ENCODE peak calls at places on chromosomes 5 and 9, in seven cellular contexts. One of them, this sample, is unnamed.

GRCh38 chr9:35518212-35518917 is 28.5 kb downstream of the RUSC2 start:
- DNase-seq in left lobe of liver: no peak
- DNase-seq in OCI-LY7: no peak
- DNase-seq in stimulated activated CD4-positive, alpha-beta T cell treated with anti-CD3 and anti-CD28 coated beads, TNF-alpha, amount 100 ng/mL, for 4 hours: no peak
- DNase-seq in memory B cell: no peak
- DNase-seq in aorta: no peak
- DNase-seq in RWPE1: peak; percentile 96
- DNase-seq in this sample: no peak

GRCh38 chr5:95730730-95731570 is at the start of gene RHOBTB3:
- DNase-seq in left lobe of liver: peak; percentile 91
- DNase-seq in OCI-LY7: peak; percentile 38
- DNase-seq in stimulated activated CD4-positive, alpha-beta T cell treated with anti-CD3 and anti-CD28 coated beads, TNF-alpha, amount 100 ng/mL, for 4 hours: no peak
- DNase-seq in memory B cell: peak; percentile 16
- DNase-seq in aorta: peak; percentile 92
- DNase-seq in RWPE1: peak; percentile 80
- DNase-seq in this sample: no peak

GRCh38 chr5:91214571-91214970 is 168.5 kb downstream of the ARRDC3 start:
- DNase-seq in left lobe of liver: no peak
- DNase-seq in OCI-LY7: no peak
- DNase-seq in stimulated activated CD4-positive, alpha-beta T cell treated with anti-CD3 and anti-CD28 coated beads, TNF-alpha, amount 100 ng/mL, for 4 hours: no peak
- DNase-seq in memory B cell: no peak
- DNase-seq in aorta: no peak
- DNase-seq in RWPE1: no peak
- DNase-seq in this sample: no peak

GRCh38 chr9:15329539-15330109 is 22.6 kb upstream of the TTC39B start:
- DNase-seq in left lobe of liver: no peak
- DNase-seq in OCI-LY7: no peak
- DNase-seq in stimulated activated CD4-positive, alpha-beta T cell treated with anti-CD3 and anti-CD28 coated beads, TNF-alpha, amount 100 ng/mL, for 4 hours: no peak
- DNase-seq in memory B cell: no peak
- DNase-seq in aorta: no peak
- DNase-seq in RWPE1: no peak
- DNase-seq in this sample: no peak

GRCh38 chr5:147382776-147383175 is 127.1 kb downstream of the DPYSL3 start:
- DNase-seq in left lobe of liver: no peak
- DNase-seq in OCI-LY7: no peak
- DNase-seq in stimulated activated CD4-positive, alpha-beta T cell treated with anti-CD3 and anti-CD28 coated beads, TNF-alpha, amount 100 ng/mL, for 4 hours: no peak
- DNase-seq in memory B cell: no peak
- DNase-seq in aorta: no peak
- DNase-seq in RWPE1: no peak
- DNase-seq in this sample: no peak

GRCh38 chr9:112327718-112328450 is 5.5 kb downstream of the PTBP3 start:
- DNase-seq in left lobe of liver: no peak
- DNase-seq in OCI-LY7: no peak
- DNase-seq in stimulated activated CD4-positive, alpha-beta T cell treated with anti-CD3 and anti-CD28 coated beads, TNF-alpha, amount 100 ng/mL, for 4 hours: no peak
- DNase-seq in memory B cell: no peak
- DNase-seq in aorta: no peak
- DNase-seq in RWPE1: no peak
- DNase-seq in this sample: no peak

GRCh38 chr5:87319469-87319868 is 51.8 kb downstream of the RASA1 start:
- DNase-seq in left lobe of liver: no peak
- DNase-seq in OCI-LY7: no peak
- DNase-seq in stimulated activated CD4-positive, alpha-beta T cell treated with anti-CD3 and anti-CD28 coated beads, TNF-alpha, amount 100 ng/mL, for 4 hours: no peak
- DNase-seq in memory B cell: no peak
- DNase-seq in aorta: no peak
- DNase-seq in RWPE1: no peak
- DNase-seq in this sample: no peak

GRCh38 chr9:82421498-82421897 is 432.9 kb downstream of the SPATA31D1 start:
- DNase-seq in left lobe of liver: peak; percentile 85
- DNase-seq in OCI-LY7: no peak
- DNase-seq in stimulated activated CD4-positive, alpha-beta T cell treated with anti-CD3 and anti-CD28 coated beads, TNF-alpha, amount 100 ng/mL, for 4 hours: no peak
- DNase-seq in memory B cell: no peak
- DNase-seq in aorta: no peak
- DNase-seq in RWPE1: no peak
- DNase-seq in this sample: no peak

GRCh38 chr5:32767948-32768427 is 56.9 kb downstream of the NPR3 start:
- DNase-seq in left lobe of liver: no peak
- DNase-seq in OCI-LY7: no peak
- DNase-seq in stimulated activated CD4-positive, alpha-beta T cell treated with anti-CD3 and anti-CD28 coated beads, TNF-alpha, amount 100 ng/mL, for 4 hours: no peak
- DNase-seq in memory B cell: no peak
- DNase-seq in aorta: peak; percentile 74
- DNase-seq in RWPE1: peak; percentile 92
- DNase-seq in this sample: no peak

GRCh38 chr9:86341007-86341491 is 13.2 kb downstream of the TUT7 start:
- DNase-seq in left lobe of liver: no peak
- DNase-seq in OCI-LY7: no peak
- DNase-seq in stimulated activated CD4-positive, alpha-beta T cell treated with anti-CD3 and anti-CD28 coated beads, TNF-alpha, amount 100 ng/mL, for 4 hours: no peak
- DNase-seq in memory B cell: no peak
- DNase-seq in aorta: no peak
- DNase-seq in RWPE1: no peak
- DNase-seq in this sample: no peak

GRCh38 chr9:26656003-26656940 is 236.3 kb downstream of the CAAP1 start:
- DNase-seq in left lobe of liver: no peak
- DNase-seq in OCI-LY7: peak; percentile 5
- DNase-seq in stimulated activated CD4-positive, alpha-beta T cell treated with anti-CD3 and anti-CD28 coated beads, TNF-alpha, amount 100 ng/mL, for 4 hours: no peak
- DNase-seq in memory B cell: no peak
- DNase-seq in aorta: no peak
- DNase-seq in RWPE1: peak; percentile 33
- DNase-seq in this sample: no peak

GRCh38 chr5:38403407-38403806 is 145.0 kb downstream of the EGFLAM start:
- DNase-seq in left lobe of liver: no peak
- DNase-seq in OCI-LY7: no peak
- DNase-seq in stimulated activated CD4-positive, alpha-beta T cell treated with anti-CD3 and anti-CD28 coated beads, TNF-alpha, amount 100 ng/mL, for 4 hours: no peak
- DNase-seq in memory B cell: no peak
- DNase-seq in aorta: no peak
- DNase-seq in RWPE1: no peak
- DNase-seq in this sample: no peak

GRCh38 chr5:102823441-102823874 is 68.4 kb downstream of the PAM start:
- DNase-seq in left lobe of liver: no peak
- DNase-seq in OCI-LY7: no peak
- DNase-seq in stimulated activated CD4-positive, alpha-beta T cell treated with anti-CD3 and anti-CD28 coated beads, TNF-alpha, amount 100 ng/mL, for 4 hours: no peak
- DNase-seq in memory B cell: no peak
- DNase-seq in aorta: no peak
- DNase-seq in RWPE1: no peak
- DNase-seq in this sample: no peak

GRCh38 chr9:79969383-79969782 is 397.6 kb downstream of the TLE4 start:
- DNase-seq in left lobe of liver: no peak
- DNase-seq in OCI-LY7: no peak
- DNase-seq in stimulated activated CD4-positive, alpha-beta T cell treated with anti-CD3 and anti-CD28 coated beads, TNF-alpha, amount 100 ng/mL, for 4 hours: no peak
- DNase-seq in memory B cell: no peak
- DNase-seq in aorta: no peak
- DNase-seq in RWPE1: no peak
- DNase-seq in this sample: no peak

GRCh38 chr5:142432369-142432863 is 107.6 kb upstream of the SPRY4 start:
- DNase-seq in left lobe of liver: no peak
- DNase-seq in OCI-LY7: no peak
- DNase-seq in stimulated activated CD4-positive, alpha-beta T cell treated with anti-CD3 and anti-CD28 coated beads, TNF-alpha, amount 100 ng/mL, for 4 hours: no peak
- DNase-seq in memory B cell: no peak
- DNase-seq in aorta: no peak
- DNase-seq in RWPE1: no peak
- DNase-seq in this sample: no peak

GRCh38 chr9:77457916-77458592 is 190.1 kb downstream of the GNA14 start:
- DNase-seq in left lobe of liver: no peak
- DNase-seq in OCI-LY7: peak; percentile 76
- DNase-seq in stimulated activated CD4-positive, alpha-beta T cell treated with anti-CD3 and anti-CD28 coated beads, TNF-alpha, amount 100 ng/mL, for 4 hours: peak; percentile 37
- DNase-seq in memory B cell: peak; percentile 59
- DNase-seq in aorta: no peak
- DNase-seq in RWPE1: peak; percentile 78
- DNase-seq in this sample: peak; percentile 24

GRCh38 chr5:43691893-43692292 is 88.9 kb downstream of the NNT start:
- DNase-seq in left lobe of liver: no peak
- DNase-seq in OCI-LY7: no peak
- DNase-seq in stimulated activated CD4-positive, alpha-beta T cell treated with anti-CD3 and anti-CD28 coated beads, TNF-alpha, amount 100 ng/mL, for 4 hours: no peak
- DNase-seq in memory B cell: no peak
- DNase-seq in aorta: no peak
- DNase-seq in RWPE1: no peak
- DNase-seq in this sample: no peak

GRCh38 chr5:113806250-113806649 is 292.8 kb downstream of the YTHDC2 start:
- DNase-seq in left lobe of liver: no peak
- DNase-seq in OCI-LY7: no peak
- DNase-seq in stimulated activated CD4-positive, alpha-beta T cell treated with anti-CD3 and anti-CD28 coated beads, TNF-alpha, amount 100 ng/mL, for 4 hours: no peak
- DNase-seq in memory B cell: no peak
- DNase-seq in aorta: no peak
- DNase-seq in RWPE1: no peak
- DNase-seq in this sample: no peak

GRCh38 chr5:149636861-149637246 is 55.6 kb downstream of the ARHGEF37 start:
- DNase-seq in left lobe of liver: no peak
- DNase-seq in OCI-LY7: peak; percentile 59
- DNase-seq in stimulated activated CD4-positive, alpha-beta T cell treated with anti-CD3 and anti-CD28 coated beads, TNF-alpha, amount 100 ng/mL, for 4 hours: no peak
- DNase-seq in memory B cell: no peak
- DNase-seq in aorta: no peak
- DNase-seq in RWPE1: peak; percentile 75
- DNase-seq in this sample: no peak

GRCh38 chr9:123473226-123473625 is 117.2 kb downstream of the CRB2 start:
- DNase-seq in left lobe of liver: no peak
- DNase-seq in OCI-LY7: no peak
- DNase-seq in stimulated activated CD4-positive, alpha-beta T cell treated with anti-CD3 and anti-CD28 coated beads, TNF-alpha, amount 100 ng/mL, for 4 hours: no peak
- DNase-seq in memory B cell: no peak
- DNase-seq in aorta: no peak
- DNase-seq in RWPE1: no peak
- DNase-seq in this sample: no peak

GRCh38 chr5:96751203-96752169 is 56.3 kb downstream of the ERAP1 start:
- DNase-seq in left lobe of liver: no peak
- DNase-seq in OCI-LY7: peak; percentile 11
- DNase-seq in stimulated activated CD4-positive, alpha-beta T cell treated with anti-CD3 and anti-CD28 coated beads, TNF-alpha, amount 100 ng/mL, for 4 hours: no peak
- DNase-seq in memory B cell: no peak
- DNase-seq in aorta: no peak
- DNase-seq in RWPE1: no peak
- DNase-seq in this sample: no peak

GRCh38 chr9:26310294-26310693 is 582.3 kb downstream of the CAAP1 start:
- DNase-seq in left lobe of liver: no peak
- DNase-seq in OCI-LY7: no peak
- DNase-seq in stimulated activated CD4-positive, alpha-beta T cell treated with anti-CD3 and anti-CD28 coated beads, TNF-alpha, amount 100 ng/mL, for 4 hours: no peak
- DNase-seq in memory B cell: no peak
- DNase-seq in aorta: no peak
- DNase-seq in RWPE1: peak; percentile 6
- DNase-seq in this sample: no peak

GRCh38 chr9:122076117-122076516 is 17.0 kb downstream of the TTLL11 start:
- DNase-seq in left lobe of liver: no peak
- DNase-seq in OCI-LY7: no peak
- DNase-seq in stimulated activated CD4-positive, alpha-beta T cell treated with anti-CD3 and anti-CD28 coated beads, TNF-alpha, amount 100 ng/mL, for 4 hours: no peak
- DNase-seq in memory B cell: no peak
- DNase-seq in aorta: peak; percentile 80
- DNase-seq in RWPE1: no peak
- DNase-seq in this sample: no peak

GRCh38 chr9:105142406-105143092 is 101.9 kb upstream of the SLC44A1 start:
- DNase-seq in left lobe of liver: no peak
- DNase-seq in OCI-LY7: no peak
- DNase-seq in stimulated activated CD4-positive, alpha-beta T cell treated with anti-CD3 and anti-CD28 coated beads, TNF-alpha, amount 100 ng/mL, for 4 hours: no peak
- DNase-seq in memory B cell: no peak
- DNase-seq in aorta: no peak
- DNase-seq in RWPE1: no peak
- DNase-seq in this sample: no peak

GRCh38 chr9:86141843-86142242 is 42.5 kb upstream of the GOLM1 start:
- DNase-seq in left lobe of liver: no peak
- DNase-seq in OCI-LY7: no peak
- DNase-seq in stimulated activated CD4-positive, alpha-beta T cell treated with anti-CD3 and anti-CD28 coated beads, TNF-alpha, amount 100 ng/mL, for 4 hours: no peak
- DNase-seq in memory B cell: no peak
- DNase-seq in aorta: no peak
- DNase-seq in RWPE1: no peak
- DNase-seq in this sample: no peak

GRCh38 chr5:66877843-66878242 is 281.6 kb downstream of the MAST4 start:
- DNase-seq in left lobe of liver: no peak
- DNase-seq in OCI-LY7: no peak
- DNase-seq in stimulated activated CD4-positive, alpha-beta T cell treated with anti-CD3 and anti-CD28 coated beads, TNF-alpha, amount 100 ng/mL, for 4 hours: no peak
- DNase-seq in memory B cell: no peak
- DNase-seq in aorta: no peak
- DNase-seq in RWPE1: peak; percentile 46
- DNase-seq in this sample: no peak

GRCh38 chr5:38540348-38540747 is 16.1 kb downstream of the LIFR start:
- DNase-seq in left lobe of liver: no peak
- DNase-seq in OCI-LY7: no peak
- DNase-seq in stimulated activated CD4-positive, alpha-beta T cell treated with anti-CD3 and anti-CD28 coated beads, TNF-alpha, amount 100 ng/mL, for 4 hours: no peak
- DNase-seq in memory B cell: no peak
- DNase-seq in aorta: peak; percentile 73
- DNase-seq in RWPE1: no peak
- DNase-seq in this sample: no peak

GRCh38 chr9:88818495-88819201 is 172.6 kb upstream of the S1PR3 start:
- DNase-seq in left lobe of liver: no peak
- DNase-seq in OCI-LY7: no peak
- DNase-seq in stimulated activated CD4-positive, alpha-beta T cell treated with anti-CD3 and anti-CD28 coated beads, TNF-alpha, amount 100 ng/mL, for 4 hours: no peak
- DNase-seq in memory B cell: no peak
- DNase-seq in aorta: no peak
- DNase-seq in RWPE1: no peak
- DNase-seq in this sample: no peak

GRCh38 chr5:117072439-117072838 is 497.8 kb upstream of the SEMA6A start:
- DNase-seq in left lobe of liver: no peak
- DNase-seq in OCI-LY7: no peak
- DNase-seq in stimulated activated CD4-positive, alpha-beta T cell treated with anti-CD3 and anti-CD28 coated beads, TNF-alpha, amount 100 ng/mL, for 4 hours: no peak
- DNase-seq in memory B cell: no peak
- DNase-seq in aorta: no peak
- DNase-seq in RWPE1: no peak
- DNase-seq in this sample: no peak

GRCh38 chr5:151298063-151298462 is 5.5 kb downstream of the SLC36A3 start:
- DNase-seq in left lobe of liver: no peak
- DNase-seq in OCI-LY7: peak; percentile 68
- DNase-seq in stimulated activated CD4-positive, alpha-beta T cell treated with anti-CD3 and anti-CD28 coated beads, TNF-alpha, amount 100 ng/mL, for 4 hours: no peak
- DNase-seq in memory B cell: peak; percentile 39
- DNase-seq in aorta: no peak
- DNase-seq in RWPE1: peak; percentile 55
- DNase-seq in this sample: no peak

GRCh38 chr9:134214395-134214765 is 50.0 kb upstream of the RNU6ATAC start:
- DNase-seq in left lobe of liver: no peak
- DNase-seq in OCI-LY7: no peak
- DNase-seq in stimulated activated CD4-positive, alpha-beta T cell treated with anti-CD3 and anti-CD28 coated beads, TNF-alpha, amount 100 ng/mL, for 4 hours: no peak
- DNase-seq in memory B cell: no peak
- DNase-seq in aorta: no peak
- DNase-seq in RWPE1: no peak
- DNase-seq in this sample: no peak

GRCh38 chr9:136977223-136978072 is at the start of gene PTGDS:
- DNase-seq in left lobe of liver: no peak
- DNase-seq in OCI-LY7: no peak
- DNase-seq in stimulated activated CD4-positive, alpha-beta T cell treated with anti-CD3 and anti-CD28 coated beads, TNF-alpha, amount 100 ng/mL, for 4 hours: no peak
- DNase-seq in memory B cell: no peak
- DNase-seq in aorta: no peak
- DNase-seq in RWPE1: no peak
- DNase-seq in this sample: no peak

GRCh38 chr5:140480310-140481014 is 67.0 kb upstream of the EIF4EBP3 start:
- DNase-seq in left lobe of liver: no peak
- DNase-seq in OCI-LY7: no peak
- DNase-seq in stimulated activated CD4-positive, alpha-beta T cell treated with anti-CD3 and anti-CD28 coated beads, TNF-alpha, amount 100 ng/mL, for 4 hours: no peak
- DNase-seq in memory B cell: no peak
- DNase-seq in aorta: no peak
- DNase-seq in RWPE1: no peak
- DNase-seq in this sample: no peak